ENCODE peak calls at places on chromosomes 6 and 20, in six cellular contexts. G is psoas muscle, Q is colonic mucosa, I is GM23338, N is astrocyte of the spinal cord, E is PC-3. X is an unnamed sample.

GRCh38 chr6:152750694-152751093 is at the start of gene VIP:
- DNase-seq in G (no peak), Q (no peak), I (peak), N (peak), E (peak), X (no peak)

GRCh38 chr6:1393641-1394283 is 4.4 kb downstream of the FOXF2 start:
- DNase-seq in G (no peak), Q (no peak), I (peak), N (no peak), E (no peak), X (no peak)

GRCh38 chr6:76779068-76779467 is 684.2 kb downstream of the HTR1B start:
- DNase-seq in G (no peak), Q (no peak), I (no peak), N (no peak), E (no peak), X (no peak)

GRCh38 chr20:50360218-50360672 is 149.9 kb upstream of the PTPN1 start:
- DNase-seq in G (no peak), Q (peak), I (no peak), N (no peak), E (peak), X (no peak)

GRCh38 chr6:5723905-5724691 is 282.6 kb downstream of the NRN1 start:
- DNase-seq in G (no peak), Q (peak), I (no peak), N (no peak), E (no peak), X (no peak)

GRCh38 chr6:109669811-109670210 is 21.2 kb downstream of the AK9 start:
- DNase-seq in G (no peak), Q (no peak), I (no peak), N (no peak), E (no peak), X (no peak)

GRCh38 chr20:32842688-32843524 is 15.8 kb upstream of the EFCAB8 start:
- DNase-seq in G (no peak), Q (no peak), I (no peak), N (no peak), E (no peak), X (no peak)

GRCh38 chr6:42224222-42225042 is 6.8 kb upstream of the MRPS10 start:
- DNase-seq in G (no peak), Q (no peak), I (no peak), N (peak), E (peak), X (no peak)

GRCh38 chr6:151071295-151071694 is 168.5 kb upstream of the AKAP12 start:
- DNase-seq in G (peak), Q (no peak), I (no peak), N (peak), E (peak), X (peak)

GRCh38 chr20:50508171-50508761 is 1.9 kb upstream of the PTPN1 start:
- DNase-seq in G (no peak), Q (no peak), I (peak), N (no peak), E (no peak), X (peak)

GRCh38 chr6:139112146-139112545 is 22.7 kb upstream of the HECA start:
- DNase-seq in G (no peak), Q (no peak), I (no peak), N (no peak), E (no peak), X (no peak)

GRCh38 chr6:1043458-1043836 is 268.5 kb upstream of the FOXQ1 start:
- DNase-seq in G (no peak), Q (no peak), I (no peak), N (no peak), E (no peak), X (no peak)

GRCh38 chr6:125271486-125272159 is 30.1 kb downstream of the HDDC2 start:
- DNase-seq in G (no peak), Q (no peak), I (no peak), N (no peak), E (peak), X (no peak)

GRCh38 chr20:15976047-15976731 is 597.1 kb downstream of the KIF16B start:
- DNase-seq in G (no peak), Q (no peak), I (peak), N (no peak), E (no peak), X (no peak)
- H3K4me3 ChIP-seq in G (no peak), Q (no peak), I (peak), N (no peak), E (no peak), X (no peak)

DNA sequence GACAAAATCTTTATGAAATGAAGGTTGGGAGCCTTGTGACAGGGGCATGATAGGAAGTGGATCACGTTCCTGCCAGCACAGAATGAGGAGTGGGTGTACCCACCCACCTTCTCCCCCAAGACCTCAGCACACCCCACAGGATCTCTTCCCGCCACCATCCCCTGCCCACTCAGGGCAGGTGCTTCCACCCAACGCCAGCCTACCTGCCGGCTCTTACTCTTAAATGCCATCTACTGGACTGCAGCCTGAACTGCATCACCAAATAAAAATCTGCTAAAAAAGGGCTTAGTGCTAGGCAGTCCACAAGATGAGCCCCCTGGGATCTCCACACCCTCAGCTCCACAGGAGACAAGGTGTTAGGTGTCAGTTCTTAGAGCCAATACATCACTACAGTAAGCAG is 20.6 kb downstream of the DTNBP1 start:
- DNase-seq in G (no peak), Q (no peak), I (peak), N (no peak), E (peak), X (no peak)
- TF ChIP-seq CTCF in G (no peak), Q (no peak), I (peak), N (peak), E (peak), X (no peak)

GRCh38 chr20:48752963-48753362 is 74.8 kb downstream of the PREX1 start:
- DNase-seq in G (no peak), Q (no peak), I (no peak), N (no peak), E (no peak), X (no peak)
- H3K4me3 ChIP-seq in G (no peak), Q (no peak), I (no peak), N (no peak), E (no peak), X (no peak)

DNA sequence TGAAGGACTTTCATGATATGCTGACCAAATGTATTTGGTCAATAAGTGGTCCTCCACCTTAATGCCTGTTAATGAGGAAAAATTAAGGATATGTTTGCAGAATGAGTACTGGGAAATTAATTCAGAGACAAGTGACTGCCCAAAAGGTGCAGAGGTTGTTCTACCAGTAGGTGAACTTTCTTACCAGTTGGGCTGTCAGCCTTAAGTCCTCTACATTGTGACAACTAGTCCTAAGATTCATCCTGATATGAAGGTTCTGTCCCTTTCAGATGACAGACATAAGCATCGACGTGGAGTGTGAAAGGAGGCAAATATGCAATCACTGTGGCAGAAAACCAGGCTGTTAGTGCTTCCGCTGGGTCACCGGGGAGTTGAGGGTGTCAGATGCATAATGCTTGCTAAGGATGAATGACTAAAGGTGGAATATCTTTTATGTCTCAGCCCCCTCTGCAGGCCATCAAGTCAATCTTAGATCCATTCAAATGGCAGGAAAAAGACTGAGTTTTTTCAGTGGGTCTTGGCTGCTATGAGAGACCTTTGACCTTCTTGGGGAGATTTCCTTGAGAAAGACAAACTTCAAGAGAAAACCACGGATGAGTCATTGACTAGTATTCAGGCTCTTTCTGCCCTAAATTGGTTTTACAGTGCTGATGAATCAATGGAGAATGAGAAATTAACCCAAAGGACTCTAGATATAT is 226.0 kb downstream of the TPBG start:
- DNase-seq in G (no peak), Q (no peak), I (peak), N (peak), E (peak), X (peak)
- TF ChIP-seq CTCF in G (no peak), Q (no peak), I (peak), N (peak), E (peak), X (no peak)

X was measured in AG04449.